ENCODE peak calls at places on chromosomes 3 and 15, in five cellular contexts. L, J, E, B and G are unnamed samples.

GRCh38 chr15:34043391-34043790 is 4.4 kb upstream of the AVEN start:
- DNase-seq in B (no peak), L (no peak), J (no peak), E (no peak), G (no peak)

GRCh38 chr15:43440721-43441281 is 52.2 kb downstream of the TP53BP1 start:
- DNase-seq in J (peak), B (peak), E (no peak), L (peak), G (peak)

GRCh38 chr3:78177780-78178179 is 1137.9 kb downstream of the ROBO2 start:
- DNase-seq in J (no peak), B (no peak), E (no peak), L (no peak), G (no peak)

GRCh38 chr3:127074900-127075360 is 92.0 kb downstream of the PLXNA1 start:
- DNase-seq in E (no peak), J (no peak), L (no peak), B (peak), G (no peak)

GRCh38 chr3:120497318-120497717 is 46.5 kb upstream of the FSTL1 start:
- DNase-seq in E (no peak), B (peak), J (no peak), L (no peak), G (no peak)

GRCh38 chr3:107737909-107738308 is 215.1 kb downstream of the BBX start:
- DNase-seq in J (no peak), L (no peak), B (no peak), E (no peak), G (no peak)

GRCh38 chr3:43316783-43317460 is 30.6 kb downstream of the SNRK start:
- DNase-seq in L (no peak), E (no peak), J (no peak), B (no peak), G (no peak)

GRCh38 chr3:24161841-24162240 is 216.8 kb downstream of the NR1D2 start:
- DNase-seq in J (no peak), E (no peak), L (no peak), B (peak), G (no peak)

GRCh38 chr3:103923907-103924306 is 1442.8 kb upstream of the ALCAM start:
- DNase-seq in B (no peak), J (no peak), L (no peak), E (no peak), G (no peak)

GRCh38 chr3:73601031-73601430 is 23.7 kb downstream of the PDZRN3 start:
- DNase-seq in L (no peak), B (no peak), J (no peak), E (no peak), G (no peak)

GRCh38 chr15:60580650-60581415 is 101.9 kb upstream of the ICE2 start:
- DNase-seq in L (no peak), J (no peak), E (peak), B (peak), G (peak)

GRCh38 chr3:136893848-136894443 is 31.9 kb downstream of the NCK1 start:
- DNase-seq in E (no peak), L (no peak), J (no peak), B (peak), G (no peak)

GRCh38 chr3:151003024-151003771 is 30.7 kb upstream of the CLRN1 start:
- DNase-seq in L (no peak), E (no peak), J (no peak), B (peak), G (no peak)

GRCh38 chr3:9690451-9691450 is 12.9 kb upstream of the CPNE9 start:
- DNase-seq in E (no peak), L (no peak), B (peak), J (no peak), G (no peak)

GRCh38 chr15:89361451-89362202 is 27.0 kb upstream of the POLG start:
- DNase-seq in L (peak), B (peak), J (no peak), E (peak), G (peak)

GRCh38 chr15:27059610-27060202 is 88.7 kb downstream of the GABRG3 start:
- DNase-seq in E (no peak), J (no peak), L (peak), B (no peak), G (no peak)

GRCh38 chr3:100562224-100562857 is 47.1 kb upstream of the ADGRG7 start:
- DNase-seq in L (no peak), J (no peak), B (no peak), E (no peak), G (no peak)

GRCh38 chr3:155701882-155702465 is 42.9 kb downstream of the PLCH1 start:
- DNase-seq in L (peak), E (no peak), B (peak), J (no peak), G (no peak)

GRCh38 chr3:103992469-103992868 is 1374.2 kb upstream of the ALCAM start:
- DNase-seq in L (no peak), B (no peak), E (no peak), J (no peak), G (no peak)

GRCh38 chr15:81792646-81793045 is 253.2 kb downstream of the MEX3B start:
- DNase-seq in E (no peak), B (no peak), J (no peak), L (no peak), G (no peak)

GRCh38 chr3:160953681-160954080 is 151.5 kb downstream of the B3GALNT1 start:
- DNase-seq in J (no peak), E (no peak), B (no peak), L (no peak), G (no peak)

GRCh38 chr3:129553171-129553570 is 10.2 kb downstream of the H1-8 start:
- DNase-seq in B (no peak), E (no peak), L (no peak), J (no peak), G (no peak)

GRCh38 chr15:77966540-77967290 is 110.8 kb downstream of the TBC1D2B start:
- DNase-seq in B (peak), E (peak), J (no peak), L (no peak), G (peak)